ENCODE peak calls at places on chromosomes 7 and 10, in seven cellular contexts. D is CD4-positive, CD25-positive, alpha-beta regulatory T cell; P is tibial artery; V is cardiac muscle cell; S is upper lobe of right lung; J is testis; H is effector memory CD4-positive, alpha-beta T cell. X is an unnamed sample.

GRCh38 chr7:15015545-15016314 is 113.2 kb upstream of the DGKB start:
- DNase-seq in H (no peak), D (no peak), J (peak; percentile 38), S (no peak), P (no peak), V (peak; percentile 89), X (peak; percentile 71)

GRCh38 chr7:74355091-74355490 is 65.9 kb downstream of the CLIP2 start:
- DNase-seq in D (no peak), P (peak; percentile 44), V (no peak), H (no peak), S (no peak), J (no peak), X (no peak)

GRCh38 chr7:155750255-155751125 is 61.8 kb downstream of the SHH start:
- DNase-seq in D (no peak), V (no peak), P (no peak), H (no peak), S (no peak), J (no peak), X (no peak)

GRCh38 chr10:114519306-114519669 is 115.0 kb upstream of the AFAP1L2 start:
- DNase-seq in P (peak; percentile 55), D (no peak), J (no peak), S (peak; percentile 76), V (no peak), H (no peak), X (no peak)

GRCh38 chr7:90958669-90959068 is 305.6 kb upstream of the FZD1 start:
- DNase-seq in P (no peak), S (no peak), V (no peak), J (no peak), H (no peak), D (no peak), X (no peak)

GRCh38 chr10:98041352-98042043 is 11.1 kb upstream of the CRTAC1 start:
- DNase-seq in D (no peak), J (peak; percentile 82), V (peak; percentile 76), H (no peak), P (peak; percentile 51), S (peak; percentile 74), X (no peak)

GRCh38 chr7:3592438-3593134 is 291.5 kb downstream of the SDK1 start:
- DNase-seq in S (no peak), P (no peak), D (no peak), J (no peak), V (no peak), H (no peak), X (no peak)

GRCh38 chr10:7585228-7585627 is 81.5 kb downstream of the ITIH5 start:
- DNase-seq in D (no peak), S (no peak), P (no peak), J (no peak), H (no peak), V (no peak), X (no peak)

GRCh38 chr7:63117-63480 is 129.3 kb upstream of the FAM20C start:
- DNase-seq in J (no peak), V (no peak), D (no peak), S (peak; percentile 56), P (no peak), H (no peak), X (peak; percentile 57)

GRCh38 chr7:149292101-149292823 is 30.3 kb downstream of the ZNF783 start:
- DNase-seq in D (no peak), P (no peak), S (no peak), H (no peak), J (no peak), V (no peak), X (no peak)

GRCh38 chr7:145779165-145779564 is 337.4 kb upstream of the CNTNAP2 start:
- DNase-seq in P (no peak), J (no peak), S (no peak), D (no peak), V (no peak), H (no peak), X (no peak)

GRCh38 chr7:157023589-157023905 is 13.1 kb upstream of the MNX1 start:
- DNase-seq in V (no peak), P (no peak), J (no peak), D (no peak), S (no peak), H (no peak), X (no peak)

GRCh38 chr7:24617957-24618616 is 44.8 kb downstream of the PALS2 start:
- DNase-seq in P (no peak), S (no peak), J (no peak), D (no peak), H (no peak), V (peak; percentile 1), X (no peak)

GRCh38 chr7:108525327-108525984 is 479 bp downstream of the PNPLA8 start:
- DNase-seq in S (no peak), D (no peak), J (peak; percentile 85), V (peak; percentile 93), H (no peak), P (peak; percentile 87), X (no peak)

GRCh38 chr10:77520995-77521394 is 116.6 kb downstream of the KCNMA1 start:
- DNase-seq in P (no peak), H (no peak), J (no peak), D (no peak), S (no peak), V (no peak), X (no peak)

GRCh38 chr7:124440081-124440480 is 325.5 kb downstream of the GPR37 start:
- DNase-seq in P (no peak), J (no peak), V (no peak), H (no peak), D (no peak), S (no peak), X (no peak)

GRCh38 chr10:13346912-13347234 is 1.2 kb downstream of the SEPHS1 start:
- DNase-seq in H (no peak), D (no peak), J (no peak), V (no peak), S (no peak), P (no peak), X (no peak)

GRCh38 chr10:67306588-67307205 is 380.9 kb downstream of the LRRTM3 start:
- DNase-seq in S (no peak), J (no peak), H (no peak), D (no peak), P (no peak), V (peak; percentile 32), X (no peak)

GRCh38 chr10:13717936-13718772 is 131.4 kb downstream of the PRPF18 start:
- DNase-seq in J (peak; percentile 62), H (no peak), S (peak; percentile 85), V (no peak), P (peak; percentile 59), D (no peak), X (peak; percentile 92)

GRCh38 chr10:79181227-79181626 is 112.5 kb downstream of the ZMIZ1 start:
- DNase-seq in V (no peak), H (no peak), S (no peak), J (no peak), P (no peak), D (no peak), X (peak; percentile 63)
- H3K27ac ChIP-seq in V (peak overlapping the region; percentile 95), H (no peak overlapping the region), S (peak overlapping the region; percentile 79), J (no peak overlapping the region), P (no peak overlapping the region), D (no peak overlapping the region), X (peak overlapping the region; percentile 95)

GRCh38 chr10:124977648-124978375 is 35.9 kb downstream of the ZRANB1 start:
- DNase-seq in S (no peak), J (no peak), D (no peak), P (no peak), H (no peak), V (no peak), X (no peak)

GRCh38 chr10:124978376-124978725 is 36.4 kb downstream of the ZRANB1 start:
- DNase-seq in J (no peak), P (no peak), S (no peak), V (no peak), D (no peak), H (no peak), X (no peak)

GRCh38 chr10:124974131-124974530 is 32.2 kb downstream of the ZRANB1 start:
- DNase-seq in V (no peak), D (no peak), S (no peak), P (no peak), J (no peak), H (no peak), X (no peak)

GRCh38 chr10:124975977-124976514 is 34.1 kb downstream of the ZRANB1 start:
- DNase-seq in D (no peak), H (no peak), J (no peak), P (no peak), S (no peak), V (no peak), X (no peak)

GRCh38 chr10:124977161-124977560 is 35.2 kb downstream of the ZRANB1 start:
- DNase-seq in D (no peak), P (no peak), S (no peak), V (no peak), J (no peak), H (no peak), X (no peak)
- H3K36me3 ChIP-seq in D (peaks cover 70% of the 10 kb centered on the region), P (peaks cover 28% of the 10 kb centered on the region), S (peaks cover 50% of the 10 kb centered on the region), V (peaks cover 23% of the 10 kb centered on the region), J (no peaks in the 10 kb centered on the region), H (peaks cover 17% of the 10 kb centered on the region), X (peaks cover 8% of the 10 kb centered on the region)

GRCh38 chr10:62082270-62082669 is 180.8 kb downstream of the ARID5B start:
- DNase-seq in S (no peak), J (no peak), D (no peak), P (no peak), V (no peak), H (no peak), X (no peak)

GRCh38 chr10:62082729-62083412 is 181.4 kb downstream of the ARID5B start:
- DNase-seq in P (no peak), D (peak; percentile 25), H (peak; percentile 18), V (peak; percentile 3), J (no peak), S (no peak), X (no peak)

GRCh38 chr10:62079885-62080559 is 178.5 kb downstream of the ARID5B start:
- DNase-seq in D (no peak), H (no peak), J (no peak), P (no peak), S (no peak), V (no peak), X (no peak)

GRCh38 chr10:62080905-62081304 is 179.4 kb downstream of the ARID5B start:
- DNase-seq in J (no peak), H (no peak), S (no peak), V (no peak), P (no peak), D (no peak), X (no peak)

DNA sequence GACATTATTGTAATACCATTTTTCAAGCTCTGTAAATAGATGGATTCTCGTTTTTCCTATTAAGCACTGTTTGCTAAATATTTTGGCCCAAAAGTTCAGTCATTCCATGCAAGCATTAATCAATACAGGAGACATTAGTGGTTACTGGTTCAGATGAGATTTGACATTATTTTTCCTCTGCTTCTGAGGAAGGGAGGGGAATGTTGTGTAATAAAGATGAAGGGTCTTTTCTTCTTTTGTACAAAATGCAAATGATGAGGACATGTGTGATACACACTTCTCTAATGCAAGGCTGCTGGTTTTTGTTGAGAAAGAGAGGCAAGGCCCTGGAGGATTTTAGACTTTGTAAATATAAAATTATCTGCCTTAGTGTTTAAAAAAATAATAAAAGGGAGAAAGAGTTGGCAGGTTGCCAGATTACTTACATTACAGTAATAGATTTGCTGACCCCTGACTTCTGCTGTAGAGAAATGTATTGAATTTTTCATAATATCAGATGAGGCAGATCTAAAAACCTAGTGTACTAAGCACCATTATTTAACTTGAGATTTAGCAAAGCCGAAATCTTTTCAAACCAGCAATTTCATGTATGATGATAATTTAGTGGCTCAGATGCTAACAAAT is 179.9 kb downstream of the ARID5B start:
- DNase-seq in P (no peak), V (no peak), S (no peak), H (no peak), D (no peak), J (no peak), X (no peak)
- H3K4me1 ChIP-seq in P (peaks cover 49% of the 10 kb centered on the region), V (peaks cover 21% of the 10 kb centered on the region), S (peaks cover 52% of the 10 kb centered on the region), H (peaks cover 28% of the 10 kb centered on the region), D (peaks cover 82% of the 10 kb centered on the region), J (peaks cover 60% of the 10 kb centered on the region), X (peaks cover 28% of the 10 kb centered on the region)

GRCh38 chr7:104096683-104097082 is 107.2 kb upstream of the RELN start:
- DNase-seq in S (no peak), V (peak; percentile 42), H (no peak), D (no peak), P (no peak), J (no peak), X (no peak)
- H3K27ac ChIP-seq in S (no peak overlapping the region), V (no peak overlapping the region), H (no peak overlapping the region), D (no peak overlapping the region), P (no peak overlapping the region), J (no peak overlapping the region), X (no peak overlapping the region)